ENCODE peak calls at places on chromosome 22, in four cellular contexts. W is H9, U is mesenchymal stem cell, A is IMR-90. T is an unnamed sample.

GRCh38 chr22:50114221-50114981 is 24.6 kb downstream of the MOV10L1 start:
- DNase-seq in U (peak), W (no peak), A (peak), T (peak)

GRCh38 chr22:48705159-48705916 is 1122.3 kb downstream of the BRD1 start:
- DNase-seq in A (no peak), W (no peak), U (no peak), T (no peak)

GRCh38 chr22:32796865-32797573 is 4.5 kb upstream of the TIMP3 start:
- DNase-seq in A (peak), U (peak), W (peak), T (no peak)

GRCh38 chr22:17369553-17370035 is 334 bp downstream of the CECR2 start:
- DNase-seq in W (peak), U (peak), A (no peak), T (no peak)

GRCh38 chr22:28395920-28396447 is 283.7 kb downstream of the TTC28 start:
- DNase-seq in U (peak), A (peak), W (no peak), T (peak)

GRCh38 chr22:21593406-21594232 is 26.1 kb downstream of the UBE2L3 start:
- DNase-seq in W (peak), A (no peak), U (no peak), T (no peak)

GRCh38 chr22:25167082-25167481 is 32.6 kb upstream of the CRYBB3 start:
- DNase-seq in A (no peak), U (no peak), W (no peak), T (peak)

GRCh38 chr22:32591620-32592019 is 117.0 kb downstream of the FBXO7 start:
- DNase-seq in U (peak), A (peak), W (no peak), T (no peak)

GRCh38 chr22:50308597-50308935 is 1.1 kb upstream of the PLXNB2 start:
- DNase-seq in A (peak), U (peak), W (peak), T (no peak)

GRCh38 chr22:25216230-25216629 is 3.2 kb upstream of the CRYBB2 start:
- DNase-seq in U (no peak), W (no peak), A (no peak), T (no peak)

GRCh38 chr22:28132466-28132865 is 213.4 kb upstream of the PITPNB start:
- DNase-seq in W (no peak), U (no peak), A (no peak), T (no peak)

GRCh38 chr22:41994506-41994905 is 4.1 kb upstream of the WBP2NL start:
- DNase-seq in A (no peak), U (no peak), W (no peak), T (no peak)

GRCh38 chr22:41512421-41513194 is 31.7 kb downstream of the POLR3H start:
- DNase-seq in W (peak), U (peak), A (peak), T (no peak)

GRCh38 chr22:17920145-17920605 is 104.2 kb downstream of the MICAL3 start:
- DNase-seq in W (peak), U (peak), A (peak), T (peak)

GRCh38 chr22:30021881-30022619 is 58.2 kb upstream of the HORMAD2 start:
- DNase-seq in U (no peak), W (no peak), A (no peak), T (no peak)

GRCh38 chr22:27751277-27752070 is 50.1 kb downstream of the MN1 start:
- DNase-seq in A (no peak), W (no peak), U (no peak), T (no peak)

GRCh38 chr22:49973018-49973965 is 12.7 kb downstream of the PIM3 start:
- DNase-seq in U (peak), W (peak), A (no peak), T (no peak)

GRCh38 chr22:39241632-39242388 is 3.0 kb downstream of the PDGFB start:
- DNase-seq in W (no peak), A (no peak), U (no peak), T (no peak)

GRCh38 chr22:24768537-24769374 is 5.8 kb downstream of the PIWIL3 start:
- DNase-seq in U (peak), A (peak), W (peak), T (peak)

GRCh38 chr22:44325718-44326548 is 13.2 kb upstream of the SHISAL1 start:
- DNase-seq in U (no peak), A (peak), W (no peak), T (no peak)

GRCh38 chr22:23755711-23756110 is 1.5 kb upstream of the VPREB3 start:
- DNase-seq in W (no peak), U (no peak), A (no peak), T (no peak)
- H3K4ac ChIP-seq in W (no peak), U (no peak), A (no peak), T (no peak)

DNA sequence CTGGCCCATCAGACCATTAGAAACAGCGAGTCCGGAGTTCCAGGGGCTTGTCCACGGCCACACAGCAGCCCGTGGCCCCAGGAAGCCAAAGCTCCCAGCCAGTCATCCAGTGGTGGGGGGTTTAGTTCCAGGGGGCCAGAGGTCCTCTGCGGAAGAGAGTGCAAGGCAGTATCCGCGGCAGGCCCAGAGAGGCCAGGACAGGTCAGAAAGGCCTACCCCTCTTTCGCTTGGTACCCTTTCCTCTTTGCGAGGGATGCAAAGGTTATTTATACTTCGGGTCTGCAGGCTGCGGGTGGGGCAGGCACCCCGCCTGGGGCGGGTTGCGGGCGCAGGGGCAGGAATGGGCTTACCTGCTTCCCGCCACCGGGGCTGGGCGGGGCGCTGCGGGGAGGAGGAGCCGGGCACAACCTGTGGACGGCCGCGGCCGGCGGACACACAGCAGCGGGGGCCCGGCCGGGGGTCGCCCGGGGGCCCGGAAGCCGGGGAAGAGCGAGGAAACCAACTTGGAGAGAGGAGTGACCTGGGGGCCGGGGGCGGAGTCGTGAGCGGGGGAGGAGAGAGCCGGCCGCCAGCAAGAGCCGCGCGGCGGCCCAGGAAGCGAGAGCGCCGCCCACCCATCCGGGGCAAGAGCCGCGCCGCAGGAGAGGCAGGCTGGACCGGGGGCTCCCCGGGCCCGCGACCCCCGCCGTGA is at the start of gene SH3BP1:
- DNase-seq in A (no peak), W (peak), U (peak), T (peak)
- H3K4ac ChIP-seq in A (peak), W (no peak), U (peak), T (peak)

GRCh38 chr22:37894939-37895670 is 11.0 kb upstream of the MICALL1 start:
- DNase-seq in W (peak), A (no peak), U (peak), T (peak)
- H3K4ac ChIP-seq in W (no peak), A (no peak), U (no peak), T (peak)

GRCh38 chr22:43014062-43014875 is 680 bp downstream of the PACSIN2 start:
- DNase-seq in W (peak), A (no peak), U (peak), T (peak)
- H3K4ac ChIP-seq in W (no peak), A (peak), U (no peak), T (peak)

DNA sequence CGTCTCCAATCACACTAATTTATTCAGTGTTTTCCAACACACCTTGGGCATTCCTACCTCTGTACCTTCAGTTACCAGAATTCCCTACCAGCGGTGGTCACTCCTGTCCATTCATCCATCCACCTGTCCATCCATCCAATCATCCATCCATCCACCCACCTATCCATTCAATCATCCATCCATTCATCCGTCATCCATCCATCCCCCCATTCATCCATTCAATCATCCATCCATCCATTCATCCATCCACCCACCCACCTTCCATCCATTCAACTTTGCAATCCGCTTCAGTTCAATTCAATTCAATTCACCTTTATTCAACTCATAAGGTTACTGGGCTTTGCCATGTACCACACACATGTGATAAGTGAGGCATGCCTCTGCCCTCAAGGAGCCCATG is 22.1 kb upstream of the EIF3D start:
- DNase-seq in W (no peak), A (no peak), U (no peak), T (no peak)
- H3K4ac ChIP-seq in W (no peak), A (no peak), U (no peak), T (no peak)

GRCh38 chr22:46516638-46517037 is 20.8 kb downstream of the CELSR1 start:
- DNase-seq in W (no peak), U (no peak), A (no peak), T (no peak)

GRCh38 chr22:46512683-46513082 is 24.7 kb downstream of the CELSR1 start:
- DNase-seq in W (no peak), A (no peak), U (no peak), T (no peak)

GRCh38 chr22:46513908-46514550 is 23.4 kb downstream of the CELSR1 start:
- DNase-seq in A (no peak), U (no peak), W (no peak), T (no peak)

GRCh38 chr22:46515208-46516111 is 22.0 kb downstream of the CELSR1 start:
- DNase-seq in A (peak), U (peak), W (no peak), T (no peak)

GRCh38 chr22:46514592-46515207 is 22.7 kb downstream of the CELSR1 start:
- DNase-seq in W (no peak), U (peak), A (peak), T (no peak)
- H3K4ac ChIP-seq in W (no peak), U (peak), A (no peak), T (peak)

T was measured in trophoblast cell.